ENCODE peak calls at places on chromosomes 4 and X, in seven cellular contexts. One of them, this sample, is unnamed.

GRCh38 chr4:80197132-80197573 is at the start of gene PRDM8:
- DNase-seq in fibroblast of lung: no peak
- DNase-seq in HepG2: no peak
- DNase-seq in MM.1S: no peak
- DNase-seq in hepatocyte: no peak
- DNase-seq in mammary epithelial cell: no peak
- DNase-seq in PC-3: no peak
- DNase-seq in this sample: no peak

GRCh38 chrX:110241816-110242215 is 76.1 kb downstream of the AMMECR1 start:
- DNase-seq in fibroblast of lung: peak
- DNase-seq in HepG2: no peak
- DNase-seq in MM.1S: no peak
- DNase-seq in hepatocyte: no peak
- DNase-seq in mammary epithelial cell: no peak
- DNase-seq in PC-3: peak
- DNase-seq in this sample: no peak

GRCh38 chrX:105975382-105975781 is 63.1 kb downstream of the SERPINA7 start:
- DNase-seq in fibroblast of lung: peak
- DNase-seq in HepG2: peak
- DNase-seq in MM.1S: peak
- DNase-seq in hepatocyte: peak
- DNase-seq in mammary epithelial cell: peak
- DNase-seq in PC-3: peak
- DNase-seq in this sample: no peak

GRCh38 chr4:85825937-85826678 is 351.2 kb downstream of the ARHGAP24 start:
- DNase-seq in fibroblast of lung: peak
- DNase-seq in HepG2: peak
- DNase-seq in MM.1S: peak
- DNase-seq in hepatocyte: peak
- DNase-seq in mammary epithelial cell: no peak
- DNase-seq in PC-3: peak
- DNase-seq in this sample: no peak

GRCh38 chrX:38560776-38561125 is 591 bp upstream of the TSPAN7 start:
- DNase-seq in fibroblast of lung: no peak
- DNase-seq in HepG2: no peak
- DNase-seq in MM.1S: no peak
- DNase-seq in hepatocyte: no peak
- DNase-seq in mammary epithelial cell: no peak
- DNase-seq in PC-3: no peak
- DNase-seq in this sample: no peak

GRCh38 chr4:16750882-16751642 is 147.4 kb downstream of the LDB2 start:
- DNase-seq in fibroblast of lung: no peak
- DNase-seq in HepG2: no peak
- DNase-seq in MM.1S: no peak
- DNase-seq in hepatocyte: no peak
- DNase-seq in mammary epithelial cell: no peak
- DNase-seq in PC-3: no peak
- DNase-seq in this sample: no peak

GRCh38 chr4:67573193-67573592 is 14.7 kb downstream of the STAP1 start:
- DNase-seq in fibroblast of lung: no peak
- DNase-seq in HepG2: no peak
- DNase-seq in MM.1S: no peak
- DNase-seq in hepatocyte: no peak
- DNase-seq in mammary epithelial cell: no peak
- DNase-seq in PC-3: no peak
- DNase-seq in this sample: peak

GRCh38 chr4:113436360-113436759 is 325.2 kb downstream of the CAMK2D start:
- DNase-seq in fibroblast of lung: peak
- DNase-seq in HepG2: no peak
- DNase-seq in MM.1S: no peak
- DNase-seq in hepatocyte: no peak
- DNase-seq in mammary epithelial cell: peak
- DNase-seq in PC-3: no peak
- DNase-seq in this sample: peak

GRCh38 chrX:154437398-154437752 is 421 bp downstream of the GDI1 start:
- DNase-seq in fibroblast of lung: no peak
- DNase-seq in HepG2: no peak
- DNase-seq in MM.1S: no peak
- DNase-seq in hepatocyte: no peak
- DNase-seq in mammary epithelial cell: no peak
- DNase-seq in PC-3: no peak
- DNase-seq in this sample: no peak

GRCh38 chrX:154434394-154435168 is 2.4 kb upstream of the GDI1 start:
- DNase-seq in fibroblast of lung: no peak
- DNase-seq in HepG2: no peak
- DNase-seq in MM.1S: no peak
- DNase-seq in hepatocyte: no peak
- DNase-seq in mammary epithelial cell: no peak
- DNase-seq in PC-3: no peak
- DNase-seq in this sample: no peak

GRCh38 chrX:154435171-154435733 is 1.7 kb upstream of the GDI1 start:
- DNase-seq in fibroblast of lung: no peak
- DNase-seq in HepG2: no peak
- DNase-seq in MM.1S: no peak
- DNase-seq in hepatocyte: no peak
- DNase-seq in mammary epithelial cell: no peak
- DNase-seq in PC-3: no peak
- DNase-seq in this sample: no peak

GRCh38 chrX:154436597-154437397 is at the start of gene GDI1:
- DNase-seq in fibroblast of lung: peak
- DNase-seq in HepG2: no peak
- DNase-seq in MM.1S: peak
- DNase-seq in hepatocyte: peak
- DNase-seq in mammary epithelial cell: no peak
- DNase-seq in PC-3: peak
- DNase-seq in this sample: peak

GRCh38 chrX:154436290-154436596 is 711 bp upstream of the GDI1 start:
- DNase-seq in fibroblast of lung: no peak
- DNase-seq in HepG2: no peak
- DNase-seq in MM.1S: no peak
- DNase-seq in hepatocyte: no peak
- DNase-seq in mammary epithelial cell: no peak
- DNase-seq in PC-3: no peak
- DNase-seq in this sample: no peak
- H3K4me3 ChIP-seq in fibroblast of lung: peak
- H3K4me3 ChIP-seq in HepG2: no peak
- H3K4me3 ChIP-seq in MM.1S: peak
- H3K4me3 ChIP-seq in hepatocyte: no peak
- H3K4me3 ChIP-seq in mammary epithelial cell: peak
- H3K4me3 ChIP-seq in PC-3: peak
- H3K4me3 ChIP-seq in this sample: peak

GRCh38 chrX:68433981-68434299 is 645 bp upstream of the OPHN1 start:
- DNase-seq in fibroblast of lung: no peak
- DNase-seq in HepG2: no peak
- DNase-seq in MM.1S: no peak
- DNase-seq in hepatocyte: no peak
- DNase-seq in mammary epithelial cell: no peak
- DNase-seq in PC-3: no peak
- DNase-seq in this sample: no peak
- H2AFZ ChIP-seq in fibroblast of lung: peak
- H2AFZ ChIP-seq in HepG2: peak
- H2AFZ ChIP-seq in MM.1S: no peak
- H2AFZ ChIP-seq in hepatocyte: peak
- H2AFZ ChIP-seq in mammary epithelial cell: peak
- H2AFZ ChIP-seq in PC-3: peak
- H2AFZ ChIP-seq in this sample: no peak

DNA sequence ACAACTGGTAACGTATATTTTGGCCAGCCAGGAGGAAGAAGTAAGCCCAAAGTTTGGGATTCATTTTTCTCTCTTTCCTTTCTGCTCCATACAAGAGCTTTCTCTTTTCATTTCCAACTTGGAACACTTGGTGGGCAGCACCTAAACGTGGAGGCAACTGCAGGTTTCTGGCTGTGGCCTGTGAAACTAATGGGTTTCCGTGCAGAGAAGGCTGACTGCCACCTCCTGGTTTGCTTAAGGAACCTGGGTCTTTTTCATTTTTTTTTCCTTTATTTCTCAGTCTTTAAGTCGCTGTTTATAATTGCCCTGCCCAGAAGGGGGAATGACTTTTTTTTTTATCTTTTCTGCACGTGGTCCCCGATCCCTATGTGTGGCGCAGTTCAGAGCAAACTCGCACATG is 15.4 kb downstream of the ZNF718 start:
- DNase-seq in fibroblast of lung: no peak
- DNase-seq in HepG2: no peak
- DNase-seq in MM.1S: no peak
- DNase-seq in hepatocyte: no peak
- DNase-seq in mammary epithelial cell: no peak
- DNase-seq in PC-3: no peak
- DNase-seq in this sample: no peak
- TF ChIP-seq CTCF in fibroblast of lung: no peak
- TF ChIP-seq CTCF in HepG2: no peak
- TF ChIP-seq CTCF in MM.1S: no peak
- TF ChIP-seq CTCF in hepatocyte: no peak
- TF ChIP-seq CTCF in mammary epithelial cell: no peak
- TF ChIP-seq CTCF in PC-3: no peak
- TF ChIP-seq CTCF in this sample: no peak

DNA sequence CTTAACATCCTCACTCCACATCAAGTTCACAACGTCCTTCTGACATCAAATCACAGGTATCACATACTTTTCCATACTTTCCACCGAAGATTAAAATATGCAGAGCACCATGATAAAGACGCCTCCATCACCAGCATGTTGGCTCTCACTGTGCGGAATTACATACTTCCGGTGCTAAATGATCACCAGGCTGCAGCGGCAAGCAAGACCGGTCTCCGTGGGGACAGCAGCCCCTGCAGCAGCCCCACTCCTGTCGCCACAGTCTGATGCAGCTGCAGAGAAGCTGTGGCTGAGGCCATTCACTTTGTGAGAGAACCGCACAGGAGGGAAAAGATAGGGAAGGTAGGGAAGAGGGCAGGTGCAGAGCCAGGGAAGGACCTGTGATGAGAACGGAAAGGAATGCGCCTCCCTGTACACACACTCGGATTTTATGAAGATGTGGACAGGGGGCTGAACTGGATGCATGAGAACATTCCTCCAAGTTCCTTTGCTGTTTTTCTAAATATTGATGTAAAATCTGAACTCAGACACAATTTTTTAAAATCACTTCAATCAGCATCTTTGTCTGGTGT is 38.3 kb downstream of the AFAP1 start:
- DNase-seq in fibroblast of lung: no peak
- DNase-seq in HepG2: no peak
- DNase-seq in MM.1S: no peak
- DNase-seq in hepatocyte: no peak
- DNase-seq in mammary epithelial cell: no peak
- DNase-seq in PC-3: no peak
- DNase-seq in this sample: no peak
- H3K4me3 ChIP-seq in fibroblast of lung: no peak
- H3K4me3 ChIP-seq in HepG2: no peak
- H3K4me3 ChIP-seq in MM.1S: no peak
- H3K4me3 ChIP-seq in hepatocyte: no peak
- H3K4me3 ChIP-seq in mammary epithelial cell: no peak
- H3K4me3 ChIP-seq in PC-3: no peak
- H3K4me3 ChIP-seq in this sample: no peak